ENCODE peak calls at places on chromosomes 11 and 22, in seven cellular contexts. A is adrenal gland, C is astrocyte of the cerebellum, N is suprapubic skin, Z is fibroblast of lung, R is A673, I is transverse colon. P is an unnamed sample.

GRCh38 chr22:29328566-29329500 is 13.3 kb upstream of the RASL10A start:
- DNase-seq in A (no peak), C (no peak), N (no peak), Z (peak; percentile 53), R (no peak), I (no peak), P (no peak)

GRCh38 chr11:112795896-112796686 is 165.1 kb upstream of the NCAM1 start:
- DNase-seq in A (peak; percentile 71), C (no peak), N (no peak), Z (peak; percentile 47), R (no peak), I (no peak), P (no peak)

GRCh38 chr11:69954756-69955155 is 123.4 kb upstream of the ANO1 start:
- DNase-seq in A (no peak), C (no peak), N (no peak), Z (no peak), R (no peak), I (no peak), P (no peak)

GRCh38 chr22:31538815-31539214 is 42.5 kb downstream of the SFI1 start:
- DNase-seq in A (no peak), C (no peak), N (no peak), Z (no peak), R (no peak), I (no peak), P (no peak)

GRCh38 chr11:114168691-114169090 is 109.2 kb downstream of the ZBTB16 start:
- DNase-seq in A (no peak), C (no peak), N (no peak), Z (no peak), R (no peak), I (peak; percentile 68), P (peak; percentile 86)

GRCh38 chr11:112352907-112353306 is 92.2 kb upstream of the PLET1 start:
- DNase-seq in A (no peak), C (no peak), N (no peak), Z (no peak), R (no peak), I (no peak), P (no peak)

GRCh38 chr11:114090976-114091375 is 31.5 kb downstream of the ZBTB16 start:
- DNase-seq in A (no peak), C (no peak), N (no peak), Z (no peak), R (no peak), I (no peak), P (no peak)

GRCh38 chr11:124841765-124842700 is 23.2 kb upstream of the ROBO3 start:
- DNase-seq in A (no peak), C (no peak), N (no peak), Z (no peak), R (no peak), I (no peak), P (no peak)

GRCh38 chr11:132054822-132055221 is 684.4 kb downstream of the NTM start:
- DNase-seq in A (no peak), C (peak; percentile 85), N (no peak), Z (peak; percentile 99), R (no peak), I (no peak), P (no peak)

GRCh38 chr11:75351541-75352416 is at the start of gene ARRB1:
- DNase-seq in A (peak; percentile 70), C (no peak), N (no peak), Z (peak; percentile 61), R (peak; percentile 59), I (peak; percentile 81), P (no peak)

GRCh38 chr11:76665921-76666351 is 4.6 kb downstream of the LRRC32 start:
- DNase-seq in A (no peak), C (no peak), N (peak; percentile 64), Z (no peak), R (no peak), I (peak; percentile 5), P (no peak)

GRCh38 chr22:23789638-23790037 is 2.9 kb downstream of the SMARCB1 start:
- DNase-seq in A (no peak), C (no peak), N (no peak), Z (no peak), R (no peak), I (no peak), P (no peak)

GRCh38 chr11:26801601-26802000 is 79.7 kb upstream of the SLC5A12 start:
- DNase-seq in A (no peak), C (no peak), N (no peak), Z (no peak), R (no peak), I (no peak), P (no peak)

GRCh38 chr11:67544591-67545242 is 21.5 kb upstream of the CABP2 start:
- DNase-seq in A (no peak), C (no peak), N (no peak), Z (no peak), R (no peak), I (peak; percentile 64), P (peak; percentile 75)

GRCh38 chr11:17575431-17576425 is 28.7 kb downstream of the OTOG start:
- DNase-seq in A (no peak), C (no peak), N (no peak), Z (no peak), R (no peak), I (no peak), P (no peak)

GRCh38 chr11:26950260-26950719 is 43.6 kb upstream of the FIBIN start:
- DNase-seq in A (no peak), C (no peak), N (no peak), Z (peak; percentile 88), R (no peak), I (peak; percentile 17), P (no peak)

GRCh38 chr11:11407065-11407737 is 54.2 kb upstream of the CSNK2A3 start:
- DNase-seq in A (peak; percentile 87), C (no peak), N (no peak), Z (no peak), R (no peak), I (peak; percentile 53), P (no peak)

GRCh38 chr11:78315724-78316123 is 101.9 kb downstream of the GAB2 start:
- DNase-seq in A (no peak), C (no peak), N (no peak), Z (no peak), R (no peak), I (no peak), P (no peak)
- H3K4me3 ChIP-seq in A (no peak overlapping the region), C (no peak overlapping the region), N (no peak overlapping the region), Z (no peak overlapping the region), R (no peak overlapping the region), I (no peak overlapping the region), P (no peak overlapping the region)

GRCh38 chr11:57566564-57567209 is 785 bp downstream of the UBE2L6 start:
- DNase-seq in A (no peak), C (no peak), N (no peak), Z (no peak), R (no peak), I (no peak), P (no peak)

GRCh38 chr11:57567210-57567511 is 311 bp downstream of the UBE2L6 start:
- DNase-seq in A (peak; percentile 59), C (no peak), N (no peak), Z (no peak), R (peak; percentile 12), I (peak; percentile 34), P (no peak)

GRCh38 chr11:57568330-57568766 is 876 bp upstream of the UBE2L6 start:
- DNase-seq in A (peak; percentile 89), C (no peak), N (no peak), Z (peak; percentile 51), R (peak; percentile 91), I (no peak), P (peak; percentile 74)

GRCh38 chr11:57567512-57568329 is at the start of gene UBE2L6:
- DNase-seq in A (peak; percentile 62), C (peak; percentile 40), N (peak; percentile 88), Z (peak; percentile 30), R (peak; percentile 68), I (peak; percentile 87), P (peak; percentile 37)

GRCh38 chr11:57566035-57566504 is 1.4 kb downstream of the UBE2L6 start:
- DNase-seq in A (peak; percentile 78), C (peak; percentile 15), N (no peak), Z (peak; percentile 45), R (no peak), I (peak; percentile 57), P (peak; percentile 45)
- H3K4me3 ChIP-seq in A (peak overlapping the region; percentile 78), C (peak overlapping the region; percentile 80), N (peak overlapping the region; percentile 96), Z (peak overlapping the region; percentile 94), R (peak overlapping the region; percentile 68), I (peak overlapping the region; percentile 81), P (peak overlapping the region; percentile 89)

DNA sequence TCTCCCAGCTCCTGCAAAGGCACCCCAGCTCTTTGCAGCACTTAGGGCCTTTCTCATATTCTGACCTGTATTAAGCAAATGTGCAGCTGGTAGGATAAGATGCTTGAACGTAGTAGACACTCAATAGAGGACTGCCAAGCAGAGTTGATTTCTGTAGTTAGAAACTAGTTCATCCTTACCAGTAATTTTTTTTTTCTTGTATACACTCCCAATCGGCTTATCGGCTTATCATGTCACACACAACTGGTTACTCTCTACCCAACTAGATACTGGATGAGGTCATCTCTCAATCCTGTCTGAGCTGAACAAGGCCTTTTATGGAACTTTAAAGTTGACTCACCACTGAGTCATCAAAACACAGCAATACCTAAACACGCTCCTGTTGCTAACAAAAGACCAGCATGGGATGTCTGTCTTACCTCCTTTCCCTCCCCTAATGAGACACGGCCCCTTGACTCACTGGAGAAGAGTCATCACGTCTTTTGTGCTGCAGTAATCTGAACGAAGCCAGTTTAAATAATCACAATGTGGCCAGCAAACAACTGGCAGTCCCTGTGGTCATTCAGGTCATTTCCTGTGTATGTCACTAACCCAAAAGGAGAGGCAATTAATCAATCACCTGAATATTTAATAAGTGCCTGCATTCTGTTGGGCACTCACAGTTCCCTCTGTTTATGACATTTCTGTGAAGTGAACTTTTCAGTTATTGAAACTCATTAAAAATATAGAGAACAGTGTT is 7.5 kb upstream of the WEE1 start:
- DNase-seq in A (peak; percentile 67), C (peak; percentile 100), N (no peak), Z (peak; percentile 100), R (peak; percentile 91), I (peak; percentile 53), P (no peak)
- H3K4me3 ChIP-seq in A (no peak overlapping the region), C (no peak overlapping the region), N (no peak overlapping the region), Z (no peak overlapping the region), R (no peak overlapping the region), I (no peak overlapping the region), P (no peak overlapping the region)

GRCh38 chr11:92965196-92965595 is 4.3 kb upstream of the MTNR1B start:
- DNase-seq in A (no peak), C (no peak), N (no peak), Z (no peak), R (no peak), I (no peak), P (no peak)

GRCh38 chr11:92967178-92967577 is 2.3 kb upstream of the MTNR1B start:
- DNase-seq in A (no peak), C (no peak), N (no peak), Z (no peak), R (no peak), I (no peak), P (no peak)

GRCh38 chr11:92969634-92970347 is at the start of gene MTNR1B:
- DNase-seq in A (no peak), C (no peak), N (no peak), Z (no peak), R (no peak), I (no peak), P (no peak)

GRCh38 chr11:92972248-92972647 is 2.8 kb downstream of the MTNR1B start:
- DNase-seq in A (no peak), C (no peak), N (no peak), Z (no peak), R (no peak), I (no peak), P (no peak)

DNA sequence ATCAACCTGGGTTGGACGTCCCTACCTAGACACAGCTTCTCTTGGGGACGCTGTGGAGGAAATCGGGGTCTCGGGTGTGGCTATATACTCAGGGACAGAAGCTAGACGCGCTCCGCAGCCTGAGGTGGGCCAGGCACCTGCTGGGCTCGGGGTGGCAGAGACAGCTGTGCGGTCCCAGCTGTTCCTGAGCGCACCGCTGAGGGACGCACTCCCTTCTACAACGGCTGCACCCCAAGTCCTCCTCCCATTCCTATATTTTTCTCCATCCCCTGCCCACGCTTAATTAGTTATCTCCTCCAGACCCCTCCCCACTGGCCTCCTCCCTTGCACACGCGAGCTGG is 188 bp upstream of the MTNR1B start:
- DNase-seq in A (no peak), C (no peak), N (no peak), Z (no peak), R (no peak), I (no peak), P (no peak)
- H3K4me3 ChIP-seq in A (no peak overlapping the region), C (peak overlapping the region; percentile 25), N (peak overlapping the region; percentile 11), Z (no peak overlapping the region), R (no peak overlapping the region), I (no peak overlapping the region), P (no peak overlapping the region)

P was measured in Jurkat, Clone E6-1.